ENCODE peak calls at places on chromosomes 3 and 15, in four cellular contexts. T is HepG2, X is GM12878, R is K562. J is an unnamed sample.
A peak's percentile ranks its signal among the peaks of the same experiment; 100 is the strongest.

GRCh38 chr3:9183011-9183410 is 66.4 kb downstream of the SRGAP3 start:
- DNase-seq in X (no peak), R (no peak), T (no peak), J (no peak)

GRCh38 chr3:65963787-65964707 is 74.7 kb downstream of the MAGI1 start:
- DNase-seq in R (no peak), T (peak; percentile 47), X (peak; percentile 40), J (no peak)

GRCh38 chr3:149586871-149587270 is 71.0 kb downstream of the WWTR1 start:
- DNase-seq in R (no peak), T (no peak), X (no peak), J (no peak)

GRCh38 chr15:101618861-101619614 is 33.1 kb downstream of the TM2D3 start:
- DNase-seq in R (no peak), X (no peak), T (no peak), J (peak; percentile 11)

GRCh38 chr15:76312540-76313174 is 1.4 kb upstream of the ETFA start:
- DNase-seq in R (peak; percentile 47), X (no peak), T (peak; percentile 75), J (no peak)

GRCh38 chr15:88166330-88166993 is 90.1 kb downstream of the NTRK3 start:
- DNase-seq in X (no peak), T (peak; percentile 10), R (peak; percentile 14), J (peak; percentile 46)

GRCh38 chr15:40452296-40453090 is 11.7 kb downstream of the BAHD1 start:
- DNase-seq in R (no peak), X (no peak), T (no peak), J (no peak)

GRCh38 chr3:196179380-196180308 is 31.6 kb downstream of the ZDHHC19 start:
- DNase-seq in X (peak; percentile 98), R (peak; percentile 68), T (no peak), J (no peak)

GRCh38 chr15:73686781-73687256 is 2.6 kb downstream of the CD276 start:
- DNase-seq in R (peak; percentile 25), X (no peak), T (no peak), J (no peak)

GRCh38 chr3:176964656-176965055 is 232.6 kb downstream of the TBL1XR1 start:
- DNase-seq in R (no peak), X (no peak), T (no peak), J (no peak)

GRCh38 chr15:41868321-41868720 is 25.5 kb downstream of the SPTBN5 start:
- DNase-seq in X (no peak), T (no peak), R (no peak), J (no peak)

GRCh38 chr15:90883971-90884718 is at the start of gene FES:
- DNase-seq in T (no peak), X (no peak), R (no peak), J (no peak)

GRCh38 chr15:74420193-74420905 is 13.4 kb downstream of the SEMA7A start:
- DNase-seq in R (no peak), X (no peak), T (peak; percentile 36), J (no peak)

GRCh38 chr15:49303003-49303402 is 120.0 kb upstream of the FGF7 start:
- DNase-seq in X (no peak), T (no peak), R (no peak), J (no peak)

GRCh38 chr15:101358895-101359294 is 63.8 kb upstream of the SNRPA1 start:
- DNase-seq in T (peak; percentile 8), X (no peak), R (no peak), J (no peak)

GRCh38 chr3:45610129-45610528 is 15.6 kb downstream of the LIMD1 start:
- DNase-seq in T (no peak), X (no peak), R (no peak), J (no peak)

GRCh38 chr3:113086506-113087461 is 96.0 kb downstream of the GTPBP8 start:
- DNase-seq in R (no peak), X (no peak), T (peak; percentile 48), J (no peak)
- TF ChIP-seq TARDBP in R (no peak), X (no peak), T (no peak), J (no peak)

GRCh38 chr3:193832833-193833413 is 239.9 kb downstream of the OPA1 start:
- DNase-seq in X (no peak), T (no peak), R (no peak), J (no peak)

GRCh38 chr3:193833592-193833991 is 240.6 kb downstream of the OPA1 start:
- DNase-seq in X (no peak), T (no peak), R (no peak), J (no peak)

GRCh38 chr3:193829781-193830180 is 236.8 kb downstream of the OPA1 start:
- DNase-seq in X (no peak), R (no peak), T (no peak), J (no peak)

GRCh38 chr3:193830791-193831191 is 237.8 kb downstream of the OPA1 start:
- DNase-seq in T (no peak), R (no peak), X (no peak), J (no peak)

GRCh38 chr3:193831495-193832455 is 238.8 kb downstream of the OPA1 start:
- DNase-seq in X (peak; percentile 56), R (peak; percentile 58), T (no peak), J (no peak)
- TF ChIP-seq FOXK2 in X (no peak), R (no peak), T (no peak), J (no peak)

DNA sequence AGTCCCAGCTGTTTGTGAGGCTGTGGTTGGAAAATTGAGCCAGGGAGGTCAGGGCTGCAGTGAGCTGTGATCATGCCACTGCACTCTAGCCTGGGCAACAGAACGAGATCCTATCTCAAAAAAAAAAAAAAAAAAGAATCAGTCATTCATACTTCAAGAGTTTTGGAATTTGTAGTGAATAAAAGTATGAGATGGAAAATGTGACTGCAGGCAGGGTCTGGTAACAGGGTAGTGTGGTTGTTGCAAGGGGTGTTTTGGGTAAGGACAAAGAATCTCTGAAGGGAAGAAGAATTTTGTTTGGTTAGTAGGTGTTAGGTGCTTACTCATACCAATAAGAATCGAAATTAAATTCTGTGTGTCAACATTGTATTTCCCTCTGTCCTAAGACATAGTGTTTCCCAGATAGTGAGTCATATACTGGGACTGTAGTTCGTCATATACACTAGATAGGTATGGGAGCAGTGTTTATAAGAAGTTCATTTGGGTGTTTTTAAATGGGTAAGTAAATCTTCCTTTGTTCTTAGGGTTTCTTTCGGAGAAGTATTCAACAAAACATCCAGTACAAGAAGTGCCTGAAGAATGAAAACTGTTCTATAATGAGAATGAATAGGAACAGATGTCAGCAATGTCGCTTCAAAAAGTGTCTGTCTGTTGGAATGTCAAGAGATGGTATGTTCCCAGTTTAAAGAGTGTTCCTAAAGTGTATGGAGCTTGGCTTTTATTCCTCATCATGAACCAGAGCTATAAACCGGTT is 14.2 kb downstream of the NR1D2 start:
- DNase-seq in X (no peak), R (no peak), T (peak; percentile 18), J (no peak)
- TF ChIP-seq TARDBP in X (no peak), R (no peak), T (no peak), J (no peak)

GRCh38 chr15:56839099-56839498 is 79.3 kb upstream of the TCF12 start:
- DNase-seq in T (no peak), R (no peak), X (no peak), J (no peak)
- TF ChIP-seq FOXK2 in T (no peak), R (no peak), X (no peak), J (no peak)